ENCODE peak calls at places on chromosomes 12 and 14, in nine cellular contexts. Y, I, O, D, F, A, X, H and M are unnamed samples.

GRCh38 chr14:71289536-71289935 is 382.3 kb downstream of the PCNX1 start:
- DNase-seq in Y (no peak), I (no peak), O (no peak), D (no peak), F (no peak), A (no peak), X (no peak), H (no peak), M (no peak)

GRCh38 chr12:75137896-75138295 is 71.7 kb downstream of the KCNC2 start:
- DNase-seq in Y (no peak), I (no peak), O (no peak), D (no peak), F (no peak), A (no peak), X (no peak), H (no peak), M (no peak)

GRCh38 chr14:69356903-69357543 is 41.1 kb downstream of the ERH start:
- DNase-seq in Y (no peak), I (no peak), O (no peak), D (no peak), F (no peak), A (no peak), X (no peak), H (no peak), M (no peak)

GRCh38 chr14:89372156-89372555 is 44.9 kb downstream of the FOXN3 start:
- DNase-seq in Y (no peak), I (no peak), O (no peak), D (no peak), F (no peak), A (no peak), X (no peak), H (no peak), M (no peak)

GRCh38 chr14:99564256-99564902 is 39.6 kb downstream of the CCDC85C start:
- DNase-seq in Y (no peak), I (no peak), O (peak), D (no peak), F (peak), A (no peak), X (no peak), H (no peak), M (no peak)

GRCh38 chr14:61033024-61033423 is 52.0 kb downstream of the SLC38A6 start:
- DNase-seq in Y (no peak), I (no peak), O (no peak), D (no peak), F (no peak), A (no peak), X (no peak), H (no peak), M (no peak)

GRCh38 chr14:50936882-50937281 is 7.4 kb downstream of the PYGL start:
- DNase-seq in Y (no peak), I (no peak), O (no peak), D (no peak), F (no peak), A (no peak), X (no peak), H (no peak), M (no peak)

GRCh38 chr12:92933606-92934005 is 4.5 kb upstream of the EEA1 start:
- DNase-seq in Y (no peak), I (no peak), O (no peak), D (no peak), F (no peak), A (no peak), X (no peak), H (no peak), M (no peak)

GRCh38 chr14:71467419-71467818 is 464.8 kb upstream of the RGS6 start:
- DNase-seq in Y (no peak), I (no peak), O (no peak), D (no peak), F (peak), A (no peak), X (no peak), H (no peak), M (no peak)

GRCh38 chr14:99148861-99149610 is 123.0 kb downstream of the BCL11B start:
- DNase-seq in Y (no peak), I (no peak), O (no peak), D (no peak), F (no peak), A (no peak), X (no peak), H (no peak), M (no peak)

DNA sequence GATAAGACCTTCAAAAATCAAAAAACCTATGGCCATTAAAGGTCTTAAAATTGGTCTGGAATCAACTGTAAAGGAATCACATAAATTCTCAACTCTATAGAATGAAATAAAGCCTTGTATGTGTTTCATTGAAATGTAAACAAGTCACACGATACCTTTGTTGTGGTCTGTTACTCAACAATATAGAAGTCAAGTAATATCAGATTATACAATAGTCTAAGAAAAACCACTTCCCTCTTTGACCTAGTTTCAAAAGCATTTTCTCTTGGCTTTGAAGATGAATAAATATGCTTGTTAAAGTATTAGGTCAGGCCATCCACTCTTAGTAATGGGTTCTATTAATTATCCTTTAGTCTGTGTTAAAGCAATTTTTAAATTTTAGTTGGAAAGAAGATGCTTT is 79.8 kb upstream of the DIO2 start:
- DNase-seq in Y (no peak), I (no peak), O (no peak), D (no peak), F (no peak), A (no peak), X (no peak), H (no peak), M (no peak)
- TF ChIP-seq CTCF in Y (no peak), I (no peak), O (no peak), D (no peak), F (no peak), A (no peak), X (no peak), H (no peak), M (no peak)

GRCh38 chr14:58014778-58015177 is 137.2 kb downstream of the ARMH4 start:
- DNase-seq in Y (no peak), I (no peak), O (no peak), D (no peak), F (no peak), A (no peak), X (no peak), H (no peak), M (no peak)
- TF ChIP-seq CTCF in Y (no peak), I (no peak), O (no peak), D (no peak), F (no peak), A (peak), X (no peak), H (no peak), M (no peak)

GRCh38 chr12:116759783-116760581 is 21.9 kb downstream of the RNFT2 start:
- DNase-seq in Y (no peak), I (no peak), O (peak), D (no peak), F (no peak), A (peak), X (no peak), H (no peak), M (peak)
- TF ChIP-seq CTCF in Y (no peak), I (peak), O (no peak), D (no peak), F (no peak), A (peak), X (no peak), H (no peak), M (no peak)

DNA sequence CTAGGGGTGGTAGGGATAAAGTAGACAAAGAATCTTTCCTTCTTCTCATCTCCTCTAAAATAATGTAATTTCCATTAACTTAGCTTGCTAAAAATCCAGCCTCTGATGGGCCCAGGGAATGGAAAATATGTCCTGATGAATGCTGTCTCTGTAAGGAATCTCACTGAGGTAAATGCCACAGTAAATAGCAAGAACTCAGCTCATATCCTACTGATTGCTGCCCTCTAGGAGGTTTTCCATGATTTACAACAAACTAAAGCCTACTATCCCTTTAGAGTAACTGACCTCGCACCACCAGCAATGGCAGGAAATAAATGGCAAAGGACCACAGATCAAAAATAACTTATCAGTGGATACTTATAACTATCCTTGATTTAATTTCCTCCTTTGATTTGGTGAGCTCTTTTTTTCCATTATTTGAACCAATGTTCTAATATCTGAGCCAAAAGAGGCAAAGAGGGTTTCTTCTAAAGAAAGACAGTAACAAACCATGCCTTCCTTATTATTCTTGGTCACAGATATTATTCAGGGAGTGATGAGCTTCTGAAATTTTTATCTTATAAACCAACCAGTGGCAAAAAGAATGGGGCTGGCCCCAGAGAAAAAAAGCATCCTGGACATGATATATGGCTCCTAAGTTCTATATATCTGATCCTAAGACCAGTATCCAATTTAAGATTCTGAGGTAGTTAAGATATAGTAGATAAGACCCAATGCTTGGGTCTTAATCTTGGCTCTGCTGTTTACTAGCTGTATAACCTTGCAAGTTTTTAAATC is 43.7 kb downstream of the SENP1 start:
- DNase-seq in Y (no peak), I (no peak), O (no peak), D (no peak), F (peak), A (no peak), X (no peak), H (no peak), M (no peak)
- TF ChIP-seq CTCF in Y (no peak), I (peak), O (no peak), D (no peak), F (no peak), A (no peak), X (no peak), H (no peak), M (no peak)

DNA sequence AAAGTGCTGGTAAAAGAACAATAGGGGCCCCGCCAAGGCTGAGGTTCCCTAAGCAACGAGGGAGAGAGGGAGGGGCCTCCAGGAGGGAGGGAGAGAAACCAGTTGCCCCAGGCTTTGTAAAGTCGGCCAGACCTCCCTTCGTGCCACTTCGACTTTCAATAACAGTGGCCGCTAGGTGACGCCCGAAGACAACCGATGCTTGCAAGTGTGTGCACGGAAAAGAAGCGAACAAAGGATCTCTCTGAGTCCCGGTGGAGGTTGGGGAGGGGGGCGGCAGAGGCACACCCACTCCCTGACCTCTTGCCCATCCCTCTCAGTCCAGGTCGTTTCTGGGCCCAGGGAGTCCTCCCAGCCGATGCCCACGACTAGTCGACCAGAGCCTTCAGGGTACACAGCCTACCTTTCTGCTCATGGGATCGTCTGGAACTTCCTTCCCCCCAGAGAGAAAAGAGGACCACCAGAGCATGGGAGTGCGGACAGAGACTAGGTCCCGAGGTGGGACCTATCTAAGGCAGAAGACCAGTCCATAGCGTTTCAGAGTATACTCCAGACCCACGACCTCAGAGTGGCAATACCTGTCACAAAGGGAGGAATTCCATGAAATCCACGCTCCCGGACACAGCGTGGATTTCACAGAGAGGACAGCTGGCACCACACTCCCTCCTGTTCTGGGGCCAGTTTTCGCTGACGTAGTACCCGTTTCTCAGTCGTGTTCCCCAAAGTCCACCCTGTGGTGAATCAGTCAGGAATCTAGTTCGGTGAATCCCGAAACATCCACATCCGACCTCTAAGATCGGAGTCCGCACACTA is 262.7 kb upstream of the ALG10B start:
- DNase-seq in Y (no peak), I (no peak), O (no peak), D (no peak), F (no peak), A (no peak), X (peak), H (peak), M (no peak)
- TF ChIP-seq CTCF in Y (no peak), I (no peak), O (no peak), D (no peak), F (no peak), A (no peak), X (no peak), H (peak), M (no peak)

GRCh38 chr14:29926701-29927595 is 699 bp downstream of the PRKD1 start:
- DNase-seq in Y (no peak), I (peak), O (peak), D (no peak), F (peak), A (no peak), X (peak), H (peak), M (peak)
- TF ChIP-seq CTCF in Y (no peak), I (peak), O (no peak), D (no peak), F (no peak), A (no peak), X (peak), H (no peak), M (no peak)

GRCh38 chr12:46382974-46383653 is 10.5 kb upstream of the SLC38A2 start:
- DNase-seq in Y (no peak), I (peak), O (peak), D (peak), F (peak), A (peak), X (peak), H (peak), M (peak)
- TF ChIP-seq CTCF in Y (no peak), I (peak), O (no peak), D (no peak), F (no peak), A (peak), X (peak), H (no peak), M (no peak)

DNA sequence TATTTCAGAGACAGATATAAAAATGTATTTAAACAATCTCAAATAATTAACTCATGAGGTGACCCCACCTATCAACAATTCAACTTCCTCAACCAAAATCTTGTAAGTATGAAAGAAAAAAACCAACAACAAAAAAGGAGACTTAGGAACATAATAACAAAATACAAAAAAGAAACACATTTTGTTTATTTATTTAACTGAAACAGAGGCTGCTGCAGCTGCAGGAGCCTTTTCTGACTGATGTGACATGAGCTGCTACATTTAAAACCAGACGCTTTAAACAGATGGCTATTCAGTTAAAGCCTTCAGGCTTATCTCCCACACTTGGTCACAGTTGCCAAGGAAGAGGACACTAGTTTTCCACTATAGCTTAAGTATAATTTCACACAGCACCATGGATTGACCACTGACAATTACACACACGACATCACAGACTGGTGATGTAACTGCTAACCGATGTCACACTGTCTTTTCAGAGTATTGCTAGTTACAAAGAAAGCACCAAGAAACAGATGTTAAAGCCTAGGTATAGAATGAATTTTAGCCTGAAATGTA is 113.2 kb downstream of the MED13L start:
- DNase-seq in Y (no peak), I (no peak), O (no peak), D (no peak), F (no peak), A (no peak), X (no peak), H (no peak), M (no peak)
- TF ChIP-seq CTCF in Y (no peak), I (no peak), O (no peak), D (no peak), F (no peak), A (no peak), X (no peak), H (no peak), M (no peak)